ENCODE peak calls at places on chromosomes 3 and 15, in ten cellular contexts. One of them, this sample, is unnamed.

GRCh38 chr3:129558772-129559564 is 16.0 kb downstream of the H1-8 start:
- DNase-seq in glutamatergic neuron: no peak
- DNase-seq in fibroblast of the aortic adventitia: peak; percentile 51
- DNase-seq in WTC11: no peak
- DNase-seq in mesothelial cell of epicardium: no peak
- DNase-seq in neural progenitor cell: no peak
- DNase-seq in CD4-positive, alpha-beta T cell: no peak
- DNase-seq in fibroblast of pulmonary artery: peak; percentile 58
- DNase-seq in Calu3: no peak
- DNase-seq in left ventricle myocardium inferior: no peak
- DNase-seq in this sample: no peak

GRCh38 chr3:3101660-3102458 is 8.3 kb downstream of the IL5RA start:
- DNase-seq in left ventricle myocardium inferior: no peak
- DNase-seq in mesothelial cell of epicardium: no peak
- DNase-seq in fibroblast of the aortic adventitia: no peak
- DNase-seq in Calu3: no peak
- DNase-seq in neural progenitor cell: no peak
- DNase-seq in fibroblast of pulmonary artery: no peak
- DNase-seq in CD4-positive, alpha-beta T cell: no peak
- DNase-seq in glutamatergic neuron: no peak
- DNase-seq in WTC11: no peak
- DNase-seq in this sample: no peak

GRCh38 chr15:65394936-65395335 is 17.1 kb upstream of the IGDCC3 start:
- DNase-seq in neural progenitor cell: no peak
- DNase-seq in mesothelial cell of epicardium: no peak
- DNase-seq in glutamatergic neuron: no peak
- DNase-seq in CD4-positive, alpha-beta T cell: no peak
- DNase-seq in Calu3: no peak
- DNase-seq in fibroblast of pulmonary artery: no peak
- DNase-seq in left ventricle myocardium inferior: no peak
- DNase-seq in WTC11: no peak
- DNase-seq in fibroblast of the aortic adventitia: no peak
- DNase-seq in this sample: no peak

GRCh38 chr15:49900036-49900435 is 219.0 kb downstream of the ATP8B4 start:
- DNase-seq in glutamatergic neuron: no peak
- DNase-seq in CD4-positive, alpha-beta T cell: no peak
- DNase-seq in mesothelial cell of epicardium: no peak
- DNase-seq in Calu3: no peak
- DNase-seq in fibroblast of the aortic adventitia: peak; percentile 41
- DNase-seq in neural progenitor cell: no peak
- DNase-seq in left ventricle myocardium inferior: no peak
- DNase-seq in WTC11: no peak
- DNase-seq in fibroblast of pulmonary artery: peak; percentile 35
- DNase-seq in this sample: no peak

GRCh38 chr15:34853001-34853758 is 57.8 kb upstream of the ACTC1 start:
- DNase-seq in CD4-positive, alpha-beta T cell: no peak
- DNase-seq in neural progenitor cell: peak; percentile 6
- DNase-seq in left ventricle myocardium inferior: no peak
- DNase-seq in mesothelial cell of epicardium: no peak
- DNase-seq in glutamatergic neuron: no peak
- DNase-seq in Calu3: no peak
- DNase-seq in WTC11: no peak
- DNase-seq in fibroblast of the aortic adventitia: peak; percentile 63
- DNase-seq in fibroblast of pulmonary artery: peak; percentile 81
- DNase-seq in this sample: no peak

GRCh38 chr3:10816019-10816862 is at the start of gene SLC6A11:
- DNase-seq in fibroblast of pulmonary artery: no peak
- DNase-seq in fibroblast of the aortic adventitia: no peak
- DNase-seq in WTC11: peak; percentile 60
- DNase-seq in left ventricle myocardium inferior: no peak
- DNase-seq in mesothelial cell of epicardium: peak; percentile 54
- DNase-seq in neural progenitor cell: peak; percentile 76
- DNase-seq in CD4-positive, alpha-beta T cell: no peak
- DNase-seq in Calu3: no peak
- DNase-seq in glutamatergic neuron: peak; percentile 64
- DNase-seq in this sample: no peak

GRCh38 chr3:21500834-21501233 is 250.2 kb downstream of the ZNF385D start:
- DNase-seq in glutamatergic neuron: no peak
- DNase-seq in left ventricle myocardium inferior: no peak
- DNase-seq in CD4-positive, alpha-beta T cell: no peak
- DNase-seq in WTC11: no peak
- DNase-seq in neural progenitor cell: no peak
- DNase-seq in mesothelial cell of epicardium: no peak
- DNase-seq in fibroblast of pulmonary artery: no peak
- DNase-seq in fibroblast of the aortic adventitia: no peak
- DNase-seq in Calu3: no peak
- DNase-seq in this sample: no peak

GRCh38 chr15:39669671-39670070 is 88.8 kb downstream of the THBS1 start:
- DNase-seq in mesothelial cell of epicardium: no peak
- DNase-seq in CD4-positive, alpha-beta T cell: no peak
- DNase-seq in neural progenitor cell: no peak
- DNase-seq in Calu3: no peak
- DNase-seq in WTC11: no peak
- DNase-seq in glutamatergic neuron: no peak
- DNase-seq in left ventricle myocardium inferior: no peak
- DNase-seq in fibroblast of the aortic adventitia: no peak
- DNase-seq in fibroblast of pulmonary artery: no peak
- DNase-seq in this sample: no peak

GRCh38 chr15:91852741-91853500 is 587 bp upstream of the SLCO3A1 start:
- DNase-seq in glutamatergic neuron: peak; percentile 75
- DNase-seq in left ventricle myocardium inferior: peak; percentile 83
- DNase-seq in mesothelial cell of epicardium: peak; percentile 69
- DNase-seq in Calu3: peak; percentile 87
- DNase-seq in CD4-positive, alpha-beta T cell: peak; percentile 75
- DNase-seq in fibroblast of the aortic adventitia: peak; percentile 66
- DNase-seq in fibroblast of pulmonary artery: peak; percentile 71
- DNase-seq in neural progenitor cell: peak; percentile 80
- DNase-seq in WTC11: peak; percentile 69
- DNase-seq in this sample: peak; percentile 81

GRCh38 chr3:19392146-19392545 is 243.8 kb downstream of the KCNH8 start:
- DNase-seq in neural progenitor cell: no peak
- DNase-seq in fibroblast of the aortic adventitia: no peak
- DNase-seq in glutamatergic neuron: no peak
- DNase-seq in CD4-positive, alpha-beta T cell: no peak
- DNase-seq in WTC11: no peak
- DNase-seq in Calu3: no peak
- DNase-seq in fibroblast of pulmonary artery: no peak
- DNase-seq in left ventricle myocardium inferior: no peak
- DNase-seq in mesothelial cell of epicardium: no peak
- DNase-seq in this sample: no peak

GRCh38 chr15:100983221-100983620 is 64.1 kb downstream of the LRRK1 start:
- DNase-seq in neural progenitor cell: no peak
- DNase-seq in Calu3: no peak
- DNase-seq in CD4-positive, alpha-beta T cell: no peak
- DNase-seq in fibroblast of pulmonary artery: no peak
- DNase-seq in fibroblast of the aortic adventitia: no peak
- DNase-seq in glutamatergic neuron: no peak
- DNase-seq in left ventricle myocardium inferior: no peak
- DNase-seq in WTC11: no peak
- DNase-seq in mesothelial cell of epicardium: no peak
- DNase-seq in this sample: no peak

GRCh38 chr3:172218350-172219323 is 179.3 kb downstream of the FNDC3B start:
- DNase-seq in mesothelial cell of epicardium: no peak
- DNase-seq in left ventricle myocardium inferior: no peak
- DNase-seq in fibroblast of pulmonary artery: no peak
- DNase-seq in CD4-positive, alpha-beta T cell: no peak
- DNase-seq in fibroblast of the aortic adventitia: no peak
- DNase-seq in glutamatergic neuron: no peak
- DNase-seq in WTC11: no peak
- DNase-seq in Calu3: no peak
- DNase-seq in neural progenitor cell: no peak
- DNase-seq in this sample: no peak

GRCh38 chr3:102483556-102483955 is 48.7 kb downstream of the ZPLD1 start:
- DNase-seq in WTC11: no peak
- DNase-seq in fibroblast of pulmonary artery: no peak
- DNase-seq in mesothelial cell of epicardium: no peak
- DNase-seq in CD4-positive, alpha-beta T cell: no peak
- DNase-seq in Calu3: no peak
- DNase-seq in glutamatergic neuron: no peak
- DNase-seq in neural progenitor cell: no peak
- DNase-seq in fibroblast of the aortic adventitia: no peak
- DNase-seq in left ventricle myocardium inferior: no peak
- DNase-seq in this sample: no peak

GRCh38 chr3:49519916-49520385 is 34.3 kb upstream of the BSN start:
- DNase-seq in fibroblast of the aortic adventitia: no peak
- DNase-seq in WTC11: no peak
- DNase-seq in fibroblast of pulmonary artery: no peak
- DNase-seq in left ventricle myocardium inferior: no peak
- DNase-seq in CD4-positive, alpha-beta T cell: no peak
- DNase-seq in mesothelial cell of epicardium: no peak
- DNase-seq in glutamatergic neuron: no peak
- DNase-seq in neural progenitor cell: no peak
- DNase-seq in Calu3: no peak
- DNase-seq in this sample: no peak

GRCh38 chr3:33131328-33132018 is 17.7 kb downstream of the CRTAP start:
- DNase-seq in neural progenitor cell: peak; percentile 83
- DNase-seq in mesothelial cell of epicardium: peak; percentile 46
- DNase-seq in Calu3: peak; percentile 56
- DNase-seq in glutamatergic neuron: peak; percentile 42
- DNase-seq in WTC11: peak; percentile 63
- DNase-seq in left ventricle myocardium inferior: no peak
- DNase-seq in fibroblast of the aortic adventitia: peak; percentile 85
- DNase-seq in CD4-positive, alpha-beta T cell: no peak
- DNase-seq in fibroblast of pulmonary artery: peak; percentile 84
- DNase-seq in this sample: peak; percentile 79

GRCh38 chr3:194754091-194754490 is 68.4 kb downstream of the FAM43A start:
- DNase-seq in left ventricle myocardium inferior: no peak
- DNase-seq in fibroblast of pulmonary artery: no peak
- DNase-seq in CD4-positive, alpha-beta T cell: no peak
- DNase-seq in mesothelial cell of epicardium: no peak
- DNase-seq in Calu3: no peak
- DNase-seq in WTC11: no peak
- DNase-seq in fibroblast of the aortic adventitia: no peak
- DNase-seq in neural progenitor cell: no peak
- DNase-seq in glutamatergic neuron: no peak
- DNase-seq in this sample: no peak

GRCh38 chr3:177197934-177198484 is 727 bp upstream of the TBL1XR1 start:
- DNase-seq in Calu3: no peak
- DNase-seq in fibroblast of pulmonary artery: no peak
- DNase-seq in left ventricle myocardium inferior: no peak
- DNase-seq in WTC11: no peak
- DNase-seq in fibroblast of the aortic adventitia: peak; percentile 36
- DNase-seq in mesothelial cell of epicardium: no peak
- DNase-seq in glutamatergic neuron: no peak
- DNase-seq in neural progenitor cell: no peak
- DNase-seq in CD4-positive, alpha-beta T cell: no peak
- DNase-seq in this sample: no peak

GRCh38 chr3:188687389-188687788 is 484.4 kb upstream of the TPRG1 start:
- DNase-seq in Calu3: no peak
- DNase-seq in WTC11: peak; percentile 23
- DNase-seq in neural progenitor cell: peak; percentile 29
- DNase-seq in fibroblast of the aortic adventitia: peak; percentile 49
- DNase-seq in mesothelial cell of epicardium: no peak
- DNase-seq in left ventricle myocardium inferior: no peak
- DNase-seq in glutamatergic neuron: no peak
- DNase-seq in CD4-positive, alpha-beta T cell: no peak
- DNase-seq in fibroblast of pulmonary artery: peak; percentile 59
- DNase-seq in this sample: no peak
- TF ChIP-seq CTCF in Calu3: no peak
- TF ChIP-seq CTCF in WTC11: no peak
- TF ChIP-seq CTCF in neural progenitor cell: peak; percentile 35
- TF ChIP-seq CTCF in fibroblast of the aortic adventitia: peak; percentile 25
- TF ChIP-seq CTCF in mesothelial cell of epicardium: no peak
- TF ChIP-seq CTCF in left ventricle myocardium inferior: no peak
- TF ChIP-seq CTCF in glutamatergic neuron: no peak
- TF ChIP-seq CTCF in CD4-positive, alpha-beta T cell: no peak
- TF ChIP-seq CTCF in fibroblast of pulmonary artery: peak; percentile 20
- TF ChIP-seq CTCF in this sample: no peak

GRCh38 chr3:42501681-42502428 is 588 bp upstream of the VIPR1 start:
- DNase-seq in fibroblast of pulmonary artery: peak; percentile 61
- DNase-seq in glutamatergic neuron: peak; percentile 57
- DNase-seq in WTC11: peak; percentile 53
- DNase-seq in left ventricle myocardium inferior: peak; percentile 50
- DNase-seq in fibroblast of the aortic adventitia: peak; percentile 20
- DNase-seq in neural progenitor cell: peak; percentile 67
- DNase-seq in mesothelial cell of epicardium: peak; percentile 51
- DNase-seq in Calu3: peak; percentile 79
- DNase-seq in CD4-positive, alpha-beta T cell: peak; percentile 55
- DNase-seq in this sample: peak; percentile 79
- TF ChIP-seq CTCF in fibroblast of pulmonary artery: peak; percentile 68
- TF ChIP-seq CTCF in glutamatergic neuron: no peak
- TF ChIP-seq CTCF in WTC11: no peak
- TF ChIP-seq CTCF in left ventricle myocardium inferior: peak; percentile 71
- TF ChIP-seq CTCF in fibroblast of the aortic adventitia: peak; percentile 43
- TF ChIP-seq CTCF in neural progenitor cell: peak; percentile 56
- TF ChIP-seq CTCF in mesothelial cell of epicardium: no peak
- TF ChIP-seq CTCF in Calu3: peak; percentile 22
- TF ChIP-seq CTCF in CD4-positive, alpha-beta T cell: peak; percentile 93
- TF ChIP-seq CTCF in this sample: peak; percentile 70

DNA sequence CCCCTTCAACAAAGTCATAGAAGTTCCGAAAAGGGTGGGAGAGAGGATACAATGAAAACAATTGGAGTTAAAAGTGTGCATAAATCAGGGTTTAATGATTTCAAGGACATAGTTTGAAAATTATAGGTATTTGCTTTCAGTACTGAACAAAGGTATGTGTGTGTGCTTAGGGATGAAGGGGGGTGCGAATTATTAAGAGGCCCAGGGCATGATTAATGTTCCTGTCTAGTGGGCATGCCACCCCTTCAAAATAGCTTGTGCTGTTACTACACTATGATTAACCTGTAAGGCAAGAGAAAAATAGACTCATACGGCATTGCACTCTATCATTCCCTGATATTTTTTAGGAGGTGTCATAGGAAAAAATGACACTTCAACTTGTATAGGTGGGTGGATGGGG is 731.6 kb downstream of the NAALADL2 start:
- DNase-seq in WTC11: no peak
- DNase-seq in CD4-positive, alpha-beta T cell: no peak
- DNase-seq in mesothelial cell of epicardium: no peak
- DNase-seq in left ventricle myocardium inferior: no peak
- DNase-seq in fibroblast of the aortic adventitia: no peak
- DNase-seq in fibroblast of pulmonary artery: no peak
- DNase-seq in Calu3: no peak
- DNase-seq in glutamatergic neuron: no peak
- DNase-seq in neural progenitor cell: no peak
- DNase-seq in this sample: no peak
- TF ChIP-seq CTCF in WTC11: no peak
- TF ChIP-seq CTCF in CD4-positive, alpha-beta T cell: no peak
- TF ChIP-seq CTCF in mesothelial cell of epicardium: no peak
- TF ChIP-seq CTCF in left ventricle myocardium inferior: no peak
- TF ChIP-seq CTCF in fibroblast of the aortic adventitia: no peak
- TF ChIP-seq CTCF in fibroblast of pulmonary artery: no peak
- TF ChIP-seq CTCF in Calu3: no peak
- TF ChIP-seq CTCF in glutamatergic neuron: no peak
- TF ChIP-seq CTCF in neural progenitor cell: no peak
- TF ChIP-seq CTCF in this sample: no peak

DNA sequence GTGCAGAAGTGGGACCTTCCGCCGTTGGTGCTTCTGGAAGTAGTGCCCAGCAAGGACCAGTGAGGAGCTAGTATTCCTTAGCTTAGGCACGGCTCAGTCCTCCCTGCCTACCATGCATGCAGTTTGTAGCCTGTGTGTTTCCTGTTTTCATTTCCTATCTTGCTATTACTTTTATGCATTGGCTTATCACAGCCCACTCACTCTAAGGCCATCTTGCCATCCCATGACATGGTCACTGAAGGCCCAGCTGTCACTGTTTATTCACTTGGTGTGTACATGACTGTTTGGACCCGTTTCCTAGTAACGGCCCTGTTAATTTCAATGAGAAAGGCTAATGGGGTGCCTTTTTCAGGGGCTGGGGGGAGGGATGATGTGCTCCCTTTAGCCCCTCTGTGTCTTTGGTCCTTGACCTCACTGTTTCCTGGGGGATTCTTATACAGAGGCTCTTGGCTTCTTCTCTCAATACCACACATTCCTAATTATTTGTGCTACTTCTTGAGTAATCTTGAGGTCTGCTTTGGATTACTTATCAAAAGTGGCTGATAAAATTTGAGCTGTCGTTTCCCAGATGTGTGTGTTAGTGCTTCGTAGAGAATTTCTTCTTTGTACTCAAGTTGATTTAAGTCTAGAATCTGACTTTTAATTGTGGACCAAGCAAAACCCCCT is 24.5 kb upstream of the TRAK1 start:
- DNase-seq in mesothelial cell of epicardium: no peak
- DNase-seq in Calu3: no peak
- DNase-seq in neural progenitor cell: peak; percentile 40
- DNase-seq in WTC11: peak; percentile 43
- DNase-seq in fibroblast of pulmonary artery: peak; percentile 84
- DNase-seq in glutamatergic neuron: no peak
- DNase-seq in CD4-positive, alpha-beta T cell: no peak
- DNase-seq in fibroblast of the aortic adventitia: peak; percentile 88
- DNase-seq in left ventricle myocardium inferior: no peak
- DNase-seq in this sample: peak; percentile 49
- TF ChIP-seq CTCF in mesothelial cell of epicardium: no peak
- TF ChIP-seq CTCF in Calu3: no peak
- TF ChIP-seq CTCF in neural progenitor cell: no peak
- TF ChIP-seq CTCF in WTC11: no peak
- TF ChIP-seq CTCF in fibroblast of pulmonary artery: no peak
- TF ChIP-seq CTCF in glutamatergic neuron: no peak
- TF ChIP-seq CTCF in CD4-positive, alpha-beta T cell: no peak
- TF ChIP-seq CTCF in fibroblast of the aortic adventitia: no peak
- TF ChIP-seq CTCF in left ventricle myocardium inferior: no peak
- TF ChIP-seq CTCF in this sample: no peak

This sample was measured in GM13976.